ENCODE peak calls at places on chromosomes 1 and 21, in ten cellular contexts. N is kidney tubule cell; U is Calu3; M is AG08396; D is AG09309; G is cardiac fibroblast; T is activated CD4-positive, alpha-beta T cell treated with anti-CD3 and anti-CD28 coated beads, Interleukin-2, amount 10 ng/mL, durations not matched to agents 7 days and 5 days; I is M059J; F is effector CD4-positive, alpha-beta T cell; L is stimulated activated CD8-positive, alpha-beta memory T cell treated with anti-CD3 and anti-CD28 coated beads, Interleukin-4, amount 100 ng/mL, for 1 hour. A is an unnamed sample.

GRCh38 chr1:240004086-240004749 is 87.5 kb upstream of the FMN2 start:
- DNase-seq in F (no peak), N (peak; percentile 10), D (no peak), U (peak; percentile 30), I (peak; percentile 26), G (no peak), L (no peak), T (peak; percentile 12), M (peak; percentile 58), A (no peak)

GRCh38 chr1:153397924-153398651 is 7.2 kb upstream of the S100A8 start:
- DNase-seq in L (no peak), T (no peak), U (no peak), M (no peak), G (no peak), N (no peak), I (no peak), F (no peak), D (no peak), A (no peak)

GRCh38 chr21:36551326-36551725 is 71.4 kb upstream of the CLDN14 start:
- DNase-seq in M (no peak), U (no peak), L (no peak), N (no peak), I (no peak), D (no peak), F (no peak), T (no peak), G (no peak), A (no peak)

GRCh38 chr1:219398815-219399396 is 214.0 kb downstream of the ZC3H11B start:
- DNase-seq in N (no peak), I (no peak), G (no peak), U (no peak), M (no peak), F (no peak), D (no peak), T (no peak), L (no peak), A (no peak)

GRCh38 chr1:83959824-83960441 is 39.0 kb downstream of the TTLL7 start:
- DNase-seq in U (no peak), T (no peak), L (no peak), I (peak; percentile 7), N (no peak), G (peak; percentile 25), D (peak; percentile 33), F (no peak), M (no peak), A (no peak)

GRCh38 chr1:56378376-56379070 is 200.8 kb downstream of the PLPP3 start:
- DNase-seq in L (no peak), T (no peak), M (no peak), N (no peak), I (no peak), G (no peak), D (no peak), F (no peak), U (no peak), A (no peak)

GRCh38 chr1:166017395-166017794 is 149.4 kb downstream of the FAM78B start:
- DNase-seq in F (no peak), L (no peak), N (no peak), D (no peak), U (no peak), I (no peak), G (no peak), T (no peak), M (no peak), A (no peak)

GRCh38 chr21:45574691-45575090 is 32.5 kb upstream of the SLC19A1 start:
- DNase-seq in G (no peak), F (no peak), I (no peak), N (no peak), D (no peak), U (no peak), M (no peak), T (no peak), L (no peak), A (no peak)

GRCh38 chr1:22309572-22309971 is 142.1 kb upstream of the ZBTB40 start:
- DNase-seq in I (no peak), M (no peak), D (no peak), N (no peak), F (no peak), U (no peak), T (no peak), L (no peak), G (no peak), A (no peak)

GRCh38 chr1:33256335-33256700 is at the start of gene ZNF362:
- DNase-seq in I (peak; percentile 61), D (no peak), N (peak; percentile 69), F (peak; percentile 56), T (peak; percentile 76), L (no peak), U (peak; percentile 68), M (peak; percentile 89), G (peak; percentile 77), A (no peak)

GRCh38 chr1:37723390-37724078 is 31.2 kb downstream of the CDCA8 start:
- DNase-seq in M (no peak), L (no peak), D (no peak), U (no peak), T (no peak), G (peak; percentile 20), N (no peak), I (peak; percentile 41), F (no peak), A (no peak)